ENCODE peak calls at places on chromosomes 2 and 18, in four cellular contexts. R, S, O and N are unnamed samples.

GRCh38 chr2:70777450-70777849 is 9.4 kb upstream of the ADD2 start:
- DNase-seq in R (peak; percentile 52), S (no peak), O (no peak), N (no peak)

GRCh38 chr2:20130821-20131645 is 79.6 kb upstream of the LAPTM4A start:
- DNase-seq in O (no peak), S (no peak), R (peak; percentile 66), N (no peak)

GRCh38 chr2:191467113-191467512 is 210.8 kb upstream of the NABP1 start:
- DNase-seq in S (no peak), O (no peak), R (no peak), N (no peak)

GRCh38 chr2:134917958-134918517 is 584 bp upstream of the CCNT2 start:
- DNase-seq in S (no peak), O (no peak), R (no peak), N (peak; percentile 66)

GRCh38 chr2:6410265-6410664 is 455.4 kb downstream of the CMPK2 start:
- DNase-seq in S (no peak), R (peak; percentile 37), O (no peak), N (no peak)

GRCh38 chr18:62388855-62389760 is 64.0 kb downstream of the TNFRSF11A start:
- DNase-seq in S (no peak), O (no peak), R (no peak), N (peak; percentile 61)

GRCh38 chr2:74457549-74458131 is 598 bp upstream of the WBP1 start:
- DNase-seq in S (no peak), R (no peak), O (peak; percentile 80), N (no peak)

GRCh38 chr2:95300391-95300938 is 3.3 kb downstream of the KCNIP3 start:
- DNase-seq in R (no peak), O (no peak), S (no peak), N (no peak)

GRCh38 chr2:198873771-198874501 is 583.8 kb downstream of the SATB2 start:
- DNase-seq in S (no peak), R (peak; percentile 81), O (no peak), N (no peak)

GRCh38 chr2:88310787-88311186 is 140.6 kb downstream of the THNSL2 start:
- DNase-seq in O (no peak), S (no peak), R (no peak), N (no peak)

GRCh38 chr2:224608104-224608503 is 22.9 kb upstream of the CUL3 start:
- DNase-seq in S (no peak), R (no peak), O (no peak), N (no peak)

GRCh38 chr2:119156105-119156890 is 2.3 kb downstream of the C1QL2 start:
- DNase-seq in R (no peak), S (no peak), O (no peak), N (no peak)

GRCh38 chr18:13235981-13236380 is 17.4 kb downstream of the LDLRAD4 start:
- DNase-seq in O (peak; percentile 86), R (no peak), S (no peak), N (no peak)

GRCh38 chr2:229205704-229206103 is 65.4 kb downstream of the PID1 start:
- DNase-seq in S (no peak), R (no peak), O (no peak), N (no peak)

GRCh38 chr2:43303120-43303519 is 76.7 kb upstream of the ZFP36L2 start:
- DNase-seq in O (no peak), R (no peak), S (no peak), N (no peak)

GRCh38 chr2:216555274-216555673 is 56.6 kb downstream of the RPL37A start:
- DNase-seq in S (peak; percentile 25), O (peak; percentile 93), R (peak; percentile 49), N (no peak)

GRCh38 chr2:11332596-11332995 is 11.8 kb downstream of the ROCK2 start:
- DNase-seq in O (no peak), S (no peak), R (no peak), N (no peak)
- H3K27ac ChIP-seq in O (no peak overlapping the region), S (no peak overlapping the region), R (no peak overlapping the region), N (no peak overlapping the region)

GRCh38 chr2:162343492-162343823 is 474 bp upstream of the GCA start:
- DNase-seq in R (no peak), O (no peak), S (no peak), N (no peak)
- H3K27ac ChIP-seq in R (no peak overlapping the region), O (no peak overlapping the region), S (peak overlapping the region; percentile 95), N (no peak overlapping the region)

GRCh38 chr2:105425936-105426625 is 27.2 kb upstream of the FHL2 start:
- DNase-seq in O (no peak), S (no peak), R (no peak), N (no peak)
- H3K27ac ChIP-seq in O (no peak overlapping the region), S (peak overlapping the region; percentile 82), R (no peak overlapping the region), N (no peak overlapping the region)

GRCh38 chr2:174666312-174666711 is 68.7 kb upstream of the WIPF1 start:
- DNase-seq in O (no peak), S (no peak), R (no peak), N (no peak)
- H3K27ac ChIP-seq in O (no peak overlapping the region), S (peak overlapping the region; percentile 96), R (no peak overlapping the region), N (no peak overlapping the region)

GRCh38 chr2:109336296-109336695 is 207.3 kb downstream of the SH3RF3 start:
- DNase-seq in R (no peak), S (no peak), O (no peak), N (no peak)
- H3K27ac ChIP-seq in R (peak overlapping the region; percentile 88), S (no peak overlapping the region), O (peak overlapping the region; percentile 59), N (no peak overlapping the region)

GRCh38 chr2:219221956-219222518 is 3.3 kb upstream of the ABCB6 start:
- DNase-seq in R (no peak), O (no peak), S (no peak), N (no peak)

GRCh38 chr2:219220652-219221402 is 2.1 kb upstream of the ABCB6 start:
- DNase-seq in O (no peak), R (no peak), S (no peak), N (no peak)

GRCh38 chr2:219218279-219219112 is at the start of gene ABCB6:
- DNase-seq in R (peak; percentile 90), S (peak; percentile 97), O (peak; percentile 99), N (peak; percentile 14)

GRCh38 chr2:219219781-219220532 is 1.2 kb upstream of the ABCB6 start:
- DNase-seq in R (no peak), S (no peak), O (no peak), N (no peak)

DNA sequence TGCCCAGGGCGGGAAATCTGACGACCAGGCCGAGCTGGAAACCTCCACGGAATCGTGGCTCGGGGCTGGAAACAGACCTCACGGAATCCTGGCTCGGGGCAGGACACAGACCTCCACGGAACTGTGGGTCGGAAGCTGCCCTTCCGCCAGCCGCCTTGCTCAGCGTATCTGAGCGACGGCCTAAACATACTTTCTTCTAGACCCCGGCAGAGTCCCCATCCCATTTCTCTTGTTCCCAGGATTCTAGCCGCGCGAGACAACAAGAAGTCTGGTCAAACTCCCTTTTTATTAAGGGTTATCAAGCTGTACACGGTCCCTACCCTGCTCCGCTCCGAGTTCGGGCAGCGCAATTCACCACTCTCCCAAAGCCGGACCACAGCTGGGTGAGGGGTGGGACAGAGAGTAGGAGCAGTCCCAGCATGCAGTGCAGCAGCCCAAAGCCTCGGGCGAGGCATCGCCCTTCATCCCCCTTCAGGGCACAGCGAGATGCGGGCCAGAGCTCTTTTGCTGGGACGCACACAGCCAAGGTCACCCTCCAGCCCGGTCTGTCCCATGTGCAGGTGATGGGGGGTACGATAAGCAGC is 447 bp upstream of the ABCB6 start:
- DNase-seq in S (no peak), O (no peak), R (no peak), N (no peak)
- H3K27ac ChIP-seq in S (peak overlapping the region; percentile 89), O (peak overlapping the region; percentile 92), R (peak overlapping the region; percentile 40), N (peak overlapping the region; percentile 83)

GRCh38 chr2:173940208-173941020 is 24.8 kb downstream of the SP3 start:
- DNase-seq in O (no peak), S (no peak), R (no peak), N (no peak)
- H3K27ac ChIP-seq in O (no peak overlapping the region), S (no peak overlapping the region), R (no peak overlapping the region), N (peak overlapping the region; percentile 21)

GRCh38 chr2:237940828-237941227 is 26.0 kb upstream of the UBE2F start:
- DNase-seq in S (no peak), R (no peak), O (no peak), N (no peak)

GRCh38 chr2:237941239-237941638 is 25.6 kb upstream of the UBE2F start:
- DNase-seq in S (no peak), O (no peak), R (no peak), N (no peak)

GRCh38 chr2:237935740-237936452 is 30.9 kb upstream of the UBE2F start:
- DNase-seq in S (no peak), O (no peak), R (peak; percentile 24), N (peak; percentile 69)

GRCh38 chr2:237942512-237942897 is 24.3 kb upstream of the UBE2F start:
- DNase-seq in R (no peak), O (no peak), S (no peak), N (no peak)

GRCh38 chr2:237939251-237939650 is 27.6 kb upstream of the UBE2F start:
- DNase-seq in R (no peak), S (no peak), O (no peak), N (no peak)
- H3K27ac ChIP-seq in R (no peak overlapping the region), S (no peak overlapping the region), O (no peak overlapping the region), N (no peak overlapping the region)